ENCODE peak calls at places on chromosomes 4 and X, in ten cellular contexts. K is foreskin fibroblast, P is HCT116, Q is AG04450, E is HFF-Myc, Y is endothelial cell, X is dorsolateral prefrontal cortex, J is epithelial cell of proximal tubule, N is neural progenitor cell, W is AG09309. D is an unnamed sample.
A peak's percentile ranks its signal among the peaks of the same experiment; 100 is the strongest.

GRCh38 chr4:128309585-128309984 is 22.0 kb upstream of the PGRMC2 start:
- DNase-seq in K (no peak), J (no peak), E (no peak), Q (no peak), P (no peak), W (no peak), X (no peak), Y (no peak), N (no peak), D (no peak)

GRCh38 chrX:3589474-3589873 is 124.0 kb downstream of the PRKX start:
- DNase-seq in N (no peak), Q (no peak), W (no peak), K (no peak), Y (no peak), P (no peak), E (no peak), J (no peak), X (no peak), D (no peak)

GRCh38 chr4:91322961-91323360 is 980.8 kb upstream of the GRID2 start:
- DNase-seq in W (no peak), Y (no peak), Q (no peak), X (no peak), E (no peak), P (no peak), N (no peak), J (no peak), K (no peak), D (no peak)

GRCh38 chr4:99945718-99946345 is 586 bp downstream of the DNAJB14 start:
- DNase-seq in K (no peak), E (no peak), J (no peak), N (no peak), Q (no peak), X (peak; percentile 55), Y (no peak), W (no peak), P (no peak), D (peak; percentile 31)

GRCh38 chrX:12419591-12419990 is 281.3 kb downstream of the FRMPD4 start:
- DNase-seq in K (peak; percentile 15), P (no peak), Q (no peak), X (no peak), E (no peak), W (no peak), J (no peak), N (no peak), Y (no peak), D (no peak)

GRCh38 chrX:147958316-147958715 is 22.8 kb upstream of the FMR1NB start:
- DNase-seq in K (peak; percentile 61), E (no peak), J (no peak), Q (peak; percentile 2), N (no peak), P (no peak), W (peak; percentile 17), Y (no peak), X (no peak), D (no peak)

GRCh38 chr4:73037057-73037456 is 32.5 kb downstream of the COX18 start:
- DNase-seq in W (no peak), N (no peak), Q (no peak), E (no peak), J (no peak), X (no peak), P (no peak), K (no peak), Y (no peak), D (no peak)

GRCh38 chr4:10311939-10312338 is 145.3 kb downstream of the ZNF518B start:
- DNase-seq in W (no peak), Y (no peak), P (no peak), N (no peak), Q (no peak), J (no peak), K (no peak), X (no peak), E (no peak), D (no peak)

GRCh38 chrX:112470551-112470950 is 209.2 kb downstream of the LHFPL1 start:
- DNase-seq in E (no peak), Y (no peak), P (no peak), X (no peak), K (no peak), N (no peak), J (no peak), W (no peak), Q (no peak), D (no peak)

GRCh38 chr4:1805493-1806222 is 12.6 kb downstream of the FGFR3 start:
- DNase-seq in K (no peak), X (no peak), N (no peak), J (no peak), Q (no peak), W (no peak), E (no peak), Y (no peak), P (no peak), D (no peak)

GRCh38 chrX:138648570-138648969 is 62.9 kb downstream of the FGF13 start:
- DNase-seq in W (no peak), Y (no peak), Q (no peak), P (no peak), E (no peak), K (no peak), J (no peak), N (peak; percentile 8), X (no peak), D (no peak)

GRCh38 chr4:104494822-104495559 is at the start of gene CXXC4:
- DNase-seq in J (no peak), X (peak; percentile 79), E (no peak), Q (no peak), N (peak; percentile 94), P (peak; percentile 23), K (no peak), Y (peak; percentile 63), W (no peak), D (peak; percentile 66)

GRCh38 chr4:128796934-128797333 is 12.6 kb upstream of the JADE1 start:
- DNase-seq in K (no peak), W (no peak), P (no peak), X (no peak), E (no peak), J (no peak), Q (no peak), N (no peak), Y (no peak), D (no peak)

GRCh38 chr4:1290165-1290977 is 680 bp downstream of the MAEA start:
- DNase-seq in Y (no peak), J (no peak), P (no peak), X (no peak), K (no peak), N (no peak), W (no peak), E (no peak), Q (no peak), D (no peak)

GRCh38 chrX:140767646-140768045 is 58.1 kb downstream of the LINC00632 start:
- DNase-seq in K (no peak), J (no peak), P (no peak), Q (no peak), X (no peak), W (no peak), E (no peak), Y (no peak), N (no peak), D (no peak)

GRCh38 chr4:7813674-7814073 is 126.0 kb downstream of the AFAP1 start:
- DNase-seq in X (no peak), N (no peak), Y (no peak), W (no peak), Q (peak; percentile 46), K (peak; percentile 41), E (no peak), P (no peak), J (peak; percentile 71), D (no peak)

DNA sequence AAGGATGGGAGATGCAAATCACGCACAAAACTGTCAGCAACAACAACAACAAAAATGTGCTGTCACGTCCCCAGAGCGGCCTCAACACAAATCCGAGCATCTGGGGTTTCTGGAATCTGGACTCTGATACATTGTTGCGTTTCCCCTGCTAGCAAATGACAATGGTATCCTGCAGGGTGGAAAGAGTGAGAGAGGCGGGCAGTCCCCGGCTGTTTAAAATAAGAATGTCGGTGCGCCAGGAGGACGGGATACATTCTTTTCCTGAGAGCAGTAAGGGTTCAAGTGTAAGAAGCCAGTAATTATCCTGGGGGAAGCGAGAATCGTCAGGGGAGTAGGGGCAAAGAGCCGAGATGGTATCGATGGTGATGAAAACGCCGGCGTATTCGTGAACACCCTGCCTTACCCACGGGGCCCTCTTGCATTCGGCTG is 310.2 kb downstream of the ASMT start:
- DNase-seq in E (no peak), J (no peak), Y (peak; percentile 12), X (no peak), K (no peak), W (no peak), Q (no peak), P (no peak), N (peak; percentile 90), D (no peak)
- TF ChIP-seq CTCF in E (no peak), J (no peak), Y (no peak), X (no peak), K (no peak), W (no peak), Q (no peak), P (no peak), N (no peak), D (no peak)

GRCh38 chrX:2262679-2263055 is 238.1 kb downstream of the DHRSX start:
- DNase-seq in Q (no peak), X (no peak), E (no peak), J (no peak), P (no peak), Y (no peak), W (no peak), K (no peak), N (no peak), D (no peak)
- TF ChIP-seq CTCF in Q (no peak), X (no peak), E (no peak), J (no peak), P (no peak), Y (no peak), W (no peak), K (no peak), N (no peak), D (no peak)

DNA sequence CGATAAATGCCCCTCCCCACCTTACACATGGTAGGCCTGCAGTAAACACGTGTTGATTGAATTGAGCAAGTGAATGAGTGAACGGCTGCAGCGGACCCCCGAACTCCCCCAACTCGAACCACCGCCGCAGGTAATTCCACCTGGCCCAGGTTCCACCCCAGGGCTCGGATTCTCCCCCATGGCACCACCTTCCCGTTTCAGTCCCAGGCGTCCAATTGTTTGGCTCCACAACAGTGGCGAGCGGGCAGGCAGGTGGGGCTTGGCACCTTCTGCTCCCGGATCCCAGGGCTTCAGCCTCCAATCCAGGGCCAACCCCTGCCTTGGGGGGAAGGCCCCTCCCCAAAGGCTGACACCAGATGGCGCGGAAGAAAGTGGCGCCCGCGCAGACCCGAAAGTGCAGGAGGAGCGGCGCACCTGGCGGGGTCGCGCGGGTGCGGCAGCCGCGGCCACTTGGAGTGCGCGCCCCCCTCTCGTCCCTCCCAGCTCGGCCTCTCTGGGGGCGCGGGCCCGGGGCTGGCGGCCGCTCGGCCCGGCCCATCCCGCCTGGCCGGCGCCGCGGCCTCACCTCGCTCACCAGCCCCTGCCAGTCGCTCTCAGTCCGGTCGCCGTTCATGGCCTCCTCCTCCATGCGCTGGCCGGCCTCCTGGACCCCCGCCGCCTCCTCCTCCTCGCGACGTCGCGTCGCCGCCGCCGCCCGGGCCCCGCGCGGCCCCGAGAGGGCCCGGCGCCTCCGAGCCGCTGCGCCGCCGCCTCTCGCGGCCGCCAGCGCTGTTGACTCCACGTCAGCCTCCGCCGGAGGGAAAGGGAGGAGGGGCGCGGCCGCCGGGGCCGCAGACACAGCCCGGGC is at the start of gene CCDC149:
- DNase-seq in N (peak; percentile 89), W (no peak), X (peak; percentile 65), Y (peak; percentile 63), P (peak; percentile 56), J (no peak), K (peak; percentile 64), Q (no peak), E (no peak), D (peak; percentile 76)
- TF ChIP-seq CTCF in N (peak; percentile 30), W (no peak), X (no peak), Y (no peak), P (no peak), J (no peak), K (no peak), Q (no peak), E (no peak), D (peak; percentile 34)

GRCh38 chr4:112517067-112517588 is 1.1 kb upstream of the NEUROG2 start:
- DNase-seq in X (no peak), J (no peak), N (peak; percentile 78), Q (no peak), W (no peak), Y (no peak), P (no peak), E (no peak), K (no peak), D (no peak)
- TF ChIP-seq CTCF in X (no peak), J (no peak), N (peak; percentile 28), Q (no peak), W (no peak), Y (no peak), P (no peak), E (no peak), K (no peak), D (no peak)

D was measured in progenitor cell of endocrine pancreas.